ENCODE peak calls at places on chromosome 3, in five cellular contexts. G, E, X, V and P are unnamed samples.

GRCh38 chr3:58269356-58269755 is 31.8 kb downstream of the ABHD6 start:
- DNase-seq in G (no peak), E (no peak), X (no peak), V (no peak), P (no peak)

GRCh38 chr3:13579089-13579488 is 30.2 kb downstream of the FBLN2 start:
- DNase-seq in G (peak), E (peak), X (no peak), V (no peak), P (no peak)

GRCh38 chr3:117059990-117060338 is 350.4 kb downstream of the TUSC7 start:
- DNase-seq in G (no peak), E (no peak), X (no peak), V (no peak), P (no peak)

GRCh38 chr3:15276028-15276717 is 56.2 kb downstream of the SH3BP5 start:
- DNase-seq in G (no peak), E (no peak), X (no peak), V (no peak), P (no peak)

GRCh38 chr3:177208223-177208622 is 10.9 kb upstream of the TBL1XR1 start:
- DNase-seq in G (no peak), E (no peak), X (no peak), V (no peak), P (no peak)

GRCh38 chr3:78906245-78906644 is 861.6 kb downstream of the ROBO1 start:
- DNase-seq in G (no peak), E (no peak), X (no peak), V (no peak), P (no peak)

GRCh38 chr3:193948459-193948858 is 187.5 kb upstream of the HES1 start:
- DNase-seq in G (no peak), E (no peak), X (no peak), V (no peak), P (no peak)

GRCh38 chr3:52005571-52005986 is 9.9 kb upstream of the RPL29 start:
- DNase-seq in G (no peak), E (no peak), X (no peak), V (peak), P (no peak)

GRCh38 chr3:126212629-126213375 is 32.4 kb upstream of the ALDH1L1 start:
- DNase-seq in G (no peak), E (no peak), X (peak), V (peak), P (no peak)

GRCh38 chr3:31695280-31696008 is 162.7 kb downstream of the STT3B start:
- DNase-seq in G (no peak), E (no peak), X (no peak), V (no peak), P (peak)

GRCh38 chr3:23421811-23422510 is 218.8 kb downstream of the UBE2E2 start:
- DNase-seq in G (no peak), E (no peak), X (no peak), V (no peak), P (no peak)

GRCh38 chr3:14239940-14240339 is 61.3 kb downstream of the LSM3 start:
- DNase-seq in G (no peak), E (no peak), X (no peak), V (no peak), P (no peak)

GRCh38 chr3:152728346-152728980 is 106.5 kb upstream of the P2RY1 start:
- DNase-seq in G (no peak), E (no peak), X (no peak), V (no peak), P (no peak)

GRCh38 chr3:171809513-171810277 is 588 bp downstream of the PLD1 start:
- DNase-seq in G (peak), E (peak), X (peak), V (peak), P (peak)

GRCh38 chr3:164236856-164237255 is 841.4 kb downstream of the SI start:
- DNase-seq in G (no peak), E (no peak), X (no peak), V (no peak), P (no peak)

GRCh38 chr3:150239764-150240163 is 168.3 kb upstream of the TSC22D2 start:
- DNase-seq in G (no peak), E (no peak), X (no peak), V (no peak), P (no peak)

GRCh38 chr3:72748659-72749058 is 99.6 kb downstream of the SHQ1 start:
- DNase-seq in G (no peak), E (no peak), X (no peak), V (no peak), P (no peak)

GRCh38 chr3:113898892-113899291 is 48.9 kb upstream of the ZDHHC23 start:
- DNase-seq in G (peak), E (peak), X (no peak), V (no peak), P (no peak)

GRCh38 chr3:126467611-126467955 is 8.1 kb downstream of the ZXDC start:
- DNase-seq in G (no peak), E (no peak), X (peak), V (peak), P (no peak)

GRCh38 chr3:172194702-172195392 is 155.5 kb downstream of the FNDC3B start:
- DNase-seq in G (no peak), E (no peak), X (no peak), V (no peak), P (no peak)

GRCh38 chr3:37290551-37290950 is 116.2 kb upstream of the LRRFIP2 start:
- DNase-seq in G (no peak), E (peak), X (no peak), V (no peak), P (no peak)

GRCh38 chr3:192851821-192852352 is 65.8 kb downstream of the MB21D2 start:
- DNase-seq in G (no peak), E (no peak), X (no peak), V (peak), P (no peak)

GRCh38 chr3:131526801-131527347 is 24.1 kb upstream of the MRPL3 start:
- DNase-seq in G (no peak), E (no peak), X (peak), V (peak), P (peak)

GRCh38 chr3:107410606-107411005 is 33.4 kb downstream of the CCDC54 start:
- DNase-seq in G (no peak), E (no peak), X (no peak), V (no peak), P (no peak)

GRCh38 chr3:177776656-177777055 is 579.4 kb upstream of the TBL1XR1 start:
- DNase-seq in G (no peak), E (no peak), X (no peak), V (no peak), P (no peak)

GRCh38 chr3:188149587-188149986 is 4.4 kb upstream of the LPP start:
- DNase-seq in G (no peak), E (no peak), X (no peak), V (no peak), P (no peak)

GRCh38 chr3:102630531-102630930 is 195.7 kb downstream of the ZPLD1 start:
- DNase-seq in G (no peak), E (no peak), X (no peak), V (no peak), P (no peak)

GRCh38 chr3:53134631-53135232 is 4.5 kb upstream of the RFT1 start:
- DNase-seq in G (no peak), E (no peak), X (peak), V (peak), P (peak)

GRCh38 chr3:98991393-98991792 is 89.9 kb upstream of the DCBLD2 start:
- DNase-seq in G (no peak), E (no peak), X (no peak), V (no peak), P (no peak)
- TF ChIP-seq CTCF in G (peak), E (no peak), X (no peak), V (no peak), P (no peak)

DNA sequence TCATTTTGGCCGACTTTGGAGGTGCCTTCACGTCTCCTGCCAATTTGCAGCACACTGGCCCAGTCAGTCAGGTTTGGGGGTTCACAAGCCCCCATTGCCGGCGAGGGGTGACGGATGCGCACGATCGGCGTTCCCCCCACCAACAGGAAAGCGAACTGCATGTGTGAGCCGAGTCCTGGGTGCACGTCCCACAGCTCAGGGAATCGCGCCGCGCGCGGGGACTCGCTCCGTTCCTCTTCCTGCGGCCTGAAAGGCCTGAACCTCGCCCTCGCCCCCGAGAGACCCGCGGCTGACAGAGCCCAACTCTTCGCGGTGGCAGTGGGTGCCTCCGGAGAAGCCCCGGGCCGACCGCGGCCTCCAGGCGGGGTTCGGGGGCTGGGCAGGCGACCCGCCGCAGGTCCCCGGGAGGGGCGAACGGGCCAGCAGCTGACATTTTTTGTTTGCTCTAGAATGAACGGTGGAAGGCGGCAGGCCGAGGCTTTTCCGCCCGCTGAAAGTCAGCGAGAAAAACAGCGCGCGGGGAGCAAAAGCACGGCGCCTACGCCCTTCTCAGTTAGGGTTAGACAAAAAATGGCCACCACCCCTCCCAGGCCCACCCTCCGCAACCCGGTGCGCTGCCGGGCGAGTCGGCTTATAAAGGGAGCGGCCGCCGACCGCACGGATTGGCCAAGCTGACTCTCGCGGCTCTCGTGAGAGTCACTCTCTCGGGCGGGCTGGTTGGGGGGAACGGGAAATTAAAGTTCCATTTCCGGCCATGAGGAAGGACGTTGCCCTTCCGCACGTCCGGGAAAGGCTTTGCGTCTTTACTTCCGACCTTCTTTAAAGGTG is at the start of gene TERC:
- DNase-seq in G (no peak), E (no peak), X (peak), V (peak), P (peak)
- TF ChIP-seq CTCF in G (no peak), E (no peak), X (no peak), V (no peak), P (no peak)

GRCh38 chr3:180402463-180403073 is 199.4 kb upstream of the TTC14 start:
- DNase-seq in G (no peak), E (no peak), X (no peak), V (no peak), P (no peak)

GRCh38 chr3:180403156-180403555 is 198.8 kb upstream of the TTC14 start:
- DNase-seq in G (no peak), E (no peak), X (no peak), V (no peak), P (no peak)

GRCh38 chr3:180401226-180401625 is 200.7 kb upstream of the TTC14 start:
- DNase-seq in G (no peak), E (no peak), X (no peak), V (no peak), P (no peak)
- TF ChIP-seq CTCF in G (no peak), E (no peak), X (no peak), V (no peak), P (no peak)

GRCh38 chr3:99240700-99241099 is 339.2 kb upstream of the DCBLD2 start:
- DNase-seq in G (no peak), E (no peak), X (no peak), V (no peak), P (no peak)
- TF ChIP-seq CTCF in G (no peak), E (no peak), X (no peak), V (no peak), P (no peak)

GRCh38 chr3:186255703-186256331 is 106.2 kb downstream of the DGKG start:
- DNase-seq in G (no peak), E (no peak), X (peak), V (peak), P (peak)
- TF ChIP-seq CTCF in G (no peak), E (peak), X (no peak), V (no peak), P (peak)

DNA sequence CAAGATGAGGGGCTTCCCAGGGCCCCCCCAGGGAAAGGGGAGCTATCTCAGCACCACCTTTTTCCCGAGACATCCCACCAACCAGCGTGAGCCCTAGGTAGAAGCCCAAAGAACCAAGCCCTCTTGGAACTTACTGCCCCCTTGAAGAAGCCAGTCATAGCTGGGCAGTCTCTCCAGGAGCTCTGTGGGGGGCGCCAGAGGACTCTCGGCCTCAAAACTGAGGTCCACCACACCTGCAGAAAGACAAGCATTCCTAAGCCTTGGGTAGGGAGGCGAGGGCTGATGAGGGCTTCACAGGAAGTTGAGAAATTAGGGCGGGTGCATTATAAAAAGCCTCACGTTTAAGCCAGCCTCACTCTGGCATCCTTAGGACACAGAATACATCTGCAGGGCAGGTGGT is 9.0 kb downstream of the SSUH2 start:
- DNase-seq in G (no peak), E (no peak), X (peak), V (no peak), P (no peak)
- TF ChIP-seq CTCF in G (no peak), E (no peak), X (no peak), V (no peak), P (no peak)

DNA sequence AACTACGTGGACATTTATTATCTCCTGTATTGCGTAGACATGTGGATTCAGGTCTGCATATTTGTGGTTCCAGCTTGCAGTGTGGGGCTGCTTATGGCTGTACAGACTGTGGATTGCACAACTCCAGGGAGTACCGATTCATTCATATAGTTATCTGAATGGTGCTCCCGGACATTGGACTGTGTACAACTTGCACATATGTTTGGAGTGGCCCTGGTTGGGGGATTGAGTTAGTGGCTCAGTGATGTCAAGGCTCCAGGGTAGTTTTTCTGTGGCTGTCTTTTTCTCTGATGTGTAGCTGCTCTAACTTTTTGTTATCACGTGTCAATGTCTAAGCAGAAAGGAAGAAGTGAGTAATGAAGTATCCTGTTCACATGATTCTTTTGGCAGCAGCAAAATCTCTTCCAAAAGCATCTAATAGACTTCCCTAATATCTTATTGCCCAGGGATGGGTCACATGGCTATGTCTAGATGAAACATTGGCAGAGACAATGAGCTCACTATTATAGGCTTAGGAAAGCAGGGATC is 15.8 kb downstream of the ST3GAL6 start:
- DNase-seq in G (no peak), E (peak), X (no peak), V (no peak), P (no peak)
- TF ChIP-seq CTCF in G (no peak), E (no peak), X (no peak), V (no peak), P (no peak)